ENCODE peak calls at places on chromosomes 16 and 17, in five cellular contexts. F is NCI-H446; X is cardiac fibroblast; P is stimulated activated CD8-positive, alpha-beta memory T cell treated with anti-CD3 and anti-CD28 coated beads, Interleukin-7, amount 100 ng/mL, for 1 hour; B is T-helper 1 cell. Q is an unnamed sample.
A peak's percentile ranks its signal among the peaks of the same experiment; 100 is the strongest.

GRCh38 chr16:6032438-6032837 is 934.8 kb upstream of the EEF2KMT start:
- DNase-seq in B (no peak), X (no peak), F (no peak), P (no peak), Q (no peak)

GRCh38 chr17:44333371-44333770 is 8.7 kb upstream of the SLC25A39 start:
- DNase-seq in P (no peak), X (no peak), F (no peak), B (no peak), Q (no peak)

GRCh38 chr16:29809850-29810698 is 1.9 kb upstream of the PRRT2 start:
- DNase-seq in F (no peak), P (no peak), X (no peak), B (no peak), Q (no peak)

GRCh38 chr17:62790554-62790953 is 17.6 kb downstream of the MARCHF10 start:
- DNase-seq in X (peak; percentile 45), B (no peak), F (no peak), P (no peak), Q (no peak)

GRCh38 chr16:3652373-3653037 is 2.0 kb upstream of the DNASE1 start:
- DNase-seq in F (peak; percentile 41), X (no peak), B (no peak), P (no peak), Q (no peak)

GRCh38 chr16:89052824-89053724 is 40.6 kb upstream of the ACSF3 start:
- DNase-seq in F (no peak), P (no peak), B (no peak), X (no peak), Q (no peak)

GRCh38 chr16:23771642-23772041 is 16.8 kb downstream of the CHP2 start:
- DNase-seq in B (no peak), F (no peak), P (no peak), X (no peak), Q (no peak)

GRCh38 chr16:49537924-49538455 is 164.4 kb downstream of the C16orf78 start:
- DNase-seq in B (no peak), X (no peak), P (no peak), F (no peak), Q (no peak)

GRCh38 chr16:1379863-1380174 is 28.1 kb downstream of the GNPTG start:
- DNase-seq in B (no peak), F (no peak), P (no peak), X (no peak), Q (no peak)

GRCh38 chr16:86227041-86227440 is 283.3 kb upstream of the FOXF1 start:
- DNase-seq in F (no peak), B (no peak), X (no peak), P (no peak), Q (no peak)

GRCh38 chr17:72345083-72345482 is 224.3 kb downstream of the SOX9 start:
- DNase-seq in P (no peak), F (no peak), X (no peak), B (no peak), Q (no peak)

GRCh38 chr16:89801800-89802199 is 14.6 kb downstream of the FANCA start:
- DNase-seq in F (peak; percentile 55), P (no peak), X (peak; percentile 60), B (no peak), Q (no peak)

GRCh38 chr17:60888812-60889709 is 211.4 kb downstream of the BCAS3 start:
- DNase-seq in B (no peak), X (no peak), P (no peak), F (no peak), Q (no peak)

GRCh38 chr17:12128946-12129345 is 108.3 kb downstream of the MAP2K4 start:
- DNase-seq in B (no peak), F (no peak), P (no peak), X (no peak), Q (no peak)

GRCh38 chr17:38428150-38428642 is at the start of gene ARHGAP23:
- DNase-seq in X (peak; percentile 83), B (peak; percentile 28), F (no peak), P (no peak), Q (no peak)

GRCh38 chr17:49994085-49995054 is 654 bp downstream of the DLX3 start:
- DNase-seq in F (no peak), X (no peak), P (no peak), B (no peak), Q (no peak)

GRCh38 chr17:47161988-47162622 is 27.0 kb downstream of the CDC27 start:
- DNase-seq in F (no peak), X (no peak), B (no peak), P (no peak), Q (no peak)

GRCh38 chr16:30010817-30011504 is at the start of gene DOC2A:
- DNase-seq in P (no peak), X (no peak), B (no peak), F (peak; percentile 67), Q (no peak)

GRCh38 chr16:83661656-83662055 is 146.1 kb upstream of the HSBP1 start:
- DNase-seq in X (no peak), F (no peak), P (no peak), B (no peak), Q (no peak)

GRCh38 chr16:85395207-85395912 is 217.8 kb upstream of the GSE1 start:
- DNase-seq in P (no peak), F (peak; percentile 82), B (no peak), X (peak; percentile 98), Q (no peak)

GRCh38 chr16:87644186-87644585 is 41.9 kb downstream of the JPH3 start:
- DNase-seq in F (no peak), P (no peak), X (no peak), B (no peak), Q (no peak)

GRCh38 chr17:39981207-39982068 is 831 bp downstream of the PSMD3 start:
- DNase-seq in B (no peak), P (no peak), F (no peak), X (no peak), Q (no peak)

GRCh38 chr17:46770818-46771600 is 47.5 kb downstream of the WNT3 start:
- DNase-seq in F (peak; percentile 50), P (no peak), X (peak; percentile 46), B (no peak), Q (peak; percentile 54)

Q was measured in memory B cell.